ENCODE peak calls at places on chromosomes 6 and 20, in ten cellular contexts. W is HFF-Myc, I is brain microvascular endothelial cell, D is lower leg skin, P is psoas muscle, Q is transverse colon, L is mammary epithelial cell, Y is mesothelial cell of epicardium, J is stomach, E is lung. K is an unnamed sample.

GRCh38 chr6:10719386-10720228 is 3.3 kb upstream of the TMEM14C start:
- DNase-seq in W (no peak), I (peak; percentile 14), D (peak; percentile 47), P (peak; percentile 54), Q (peak; percentile 16), L (no peak), Y (no peak), J (no peak), E (peak; percentile 33), K (no peak)

GRCh38 chr6:2215342-2215741 is 30.1 kb downstream of the GMDS start:
- DNase-seq in W (no peak), I (peak; percentile 81), D (no peak), P (no peak), Q (no peak), L (no peak), Y (no peak), J (no peak), E (no peak), K (no peak)

GRCh38 chr6:50353603-50354002 is 303.9 kb upstream of the DEFB112 start:
- DNase-seq in W (no peak), I (no peak), D (no peak), P (no peak), Q (no peak), L (peak; percentile 16), Y (no peak), J (no peak), E (no peak), K (no peak)

GRCh38 chr6:14009416-14009815 is 84.7 kb downstream of the RNF182 start:
- DNase-seq in W (no peak), I (no peak), D (no peak), P (no peak), Q (no peak), L (no peak), Y (no peak), J (no peak), E (no peak), K (no peak)

GRCh38 chr6:163724196-163724595 is 309.7 kb downstream of the QKI start:
- DNase-seq in W (no peak), I (no peak), D (no peak), P (no peak), Q (no peak), L (no peak), Y (no peak), J (no peak), E (no peak), K (no peak)

GRCh38 chr20:48789185-48789668 is 38.6 kb downstream of the PREX1 start:
- DNase-seq in W (no peak), I (no peak), D (no peak), P (no peak), Q (no peak), L (no peak), Y (no peak), J (no peak), E (no peak), K (no peak)

GRCh38 chr20:36162272-36162966 is 7.9 kb downstream of the EPB41L1 start:
- DNase-seq in W (no peak), I (no peak), D (no peak), P (no peak), Q (no peak), L (no peak), Y (no peak), J (no peak), E (no peak), K (no peak)

GRCh38 chr20:4166726-4167035 is 151.3 kb upstream of the RNF24 start:
- DNase-seq in W (no peak), I (no peak), D (no peak), P (no peak), Q (no peak), L (no peak), Y (no peak), J (no peak), E (no peak), K (no peak)

GRCh38 chr6:31643818-31644454 is 8.5 kb downstream of the BAG6 start:
- DNase-seq in W (no peak), I (no peak), D (no peak), P (no peak), Q (no peak), L (no peak), Y (no peak), J (no peak), E (no peak), K (no peak)

GRCh38 chr20:17910828-17911294 is 57.7 kb downstream of the SNX5 start:
- DNase-seq in W (peak; percentile 72), I (peak; percentile 89), D (peak; percentile 60), P (peak; percentile 67), Q (no peak), L (no peak), Y (no peak), J (no peak), E (peak; percentile 40), K (peak; percentile 28)

GRCh38 chr20:34864216-34864615 is 8.4 kb downstream of the GGT7 start:
- DNase-seq in W (no peak), I (no peak), D (no peak), P (no peak), Q (no peak), L (no peak), Y (no peak), J (no peak), E (no peak), K (no peak)

GRCh38 chr6:137237413-137238170 is 18.4 kb upstream of the IFNGR1 start:
- DNase-seq in W (no peak), I (peak; percentile 83), D (no peak), P (no peak), Q (no peak), L (peak; percentile 90), Y (no peak), J (no peak), E (no peak), K (peak; percentile 82)

GRCh38 chr20:56628015-56628872 is 862 bp upstream of the TFAP2C start:
- DNase-seq in W (no peak), I (no peak), D (no peak), P (no peak), Q (no peak), L (no peak), Y (peak; percentile 58), J (no peak), E (no peak), K (peak; percentile 42)

GRCh38 chr6:37987008-37987407 is 167.5 kb downstream of the ZFAND3 start:
- DNase-seq in W (no peak), I (peak; percentile 70), D (no peak), P (no peak), Q (no peak), L (peak; percentile 12), Y (no peak), J (no peak), E (no peak), K (no peak)

GRCh38 chr6:107657373-107657754 is 166.7 kb downstream of the SCML4 start:
- DNase-seq in W (no peak), I (no peak), D (no peak), P (no peak), Q (no peak), L (no peak), Y (no peak), J (no peak), E (no peak), K (no peak)

GRCh38 chr6:114158838-114159694 is 183.8 kb downstream of the HS3ST5 start:
- DNase-seq in W (no peak), I (no peak), D (no peak), P (no peak), Q (no peak), L (no peak), Y (no peak), J (no peak), E (no peak), K (no peak)

DNA sequence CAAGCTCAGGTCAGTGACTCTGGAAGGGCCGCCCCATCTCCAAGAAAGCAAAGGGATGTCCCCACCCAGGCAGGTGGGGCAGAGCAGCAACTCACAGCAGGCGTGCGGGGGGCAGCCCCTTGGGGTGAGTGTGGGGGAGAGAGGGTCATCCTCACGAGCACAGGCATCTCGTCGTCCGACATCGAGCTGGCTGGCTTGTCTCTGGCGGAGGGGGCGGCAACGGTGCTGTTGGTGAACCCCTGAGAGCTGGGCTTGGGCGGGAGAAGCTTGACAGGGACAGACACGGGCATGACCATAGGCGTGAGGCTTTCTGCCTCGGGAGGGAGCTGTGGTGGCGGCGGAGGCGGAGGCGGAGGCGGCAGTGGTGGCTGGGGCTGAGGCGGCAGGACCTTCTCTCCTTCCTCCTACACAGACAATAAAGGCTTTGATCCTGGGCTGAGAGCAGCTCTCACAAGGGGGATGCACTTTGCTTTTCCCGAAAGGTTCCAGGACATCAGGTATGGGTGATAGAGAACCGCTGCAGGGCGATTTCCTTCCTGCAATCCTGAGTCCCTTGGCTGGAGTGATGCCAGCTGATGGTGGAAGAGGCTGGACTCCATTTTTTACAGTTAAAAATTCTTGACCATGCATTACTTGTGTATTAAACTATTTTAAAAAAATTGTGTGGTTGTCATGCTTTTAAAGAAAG is 45.6 kb upstream of the MRPS10 start:
- DNase-seq in W (no peak), I (no peak), D (no peak), P (peak; percentile 51), Q (no peak), L (no peak), Y (no peak), J (no peak), E (no peak), K (no peak)
- TF ChIP-seq CTCF in W (no peak), I (no peak), D (no peak), P (no peak), Q (no peak), L (no peak), Y (no peak), J (no peak), E (no peak), K (no peak)

GRCh38 chr6:138800377-138801150 is 4.7 kb downstream of the ECT2L start:
- DNase-seq in W (no peak), I (no peak), D (no peak), P (no peak), Q (no peak), L (no peak), Y (no peak), J (no peak), E (no peak), K (no peak)
- TF ChIP-seq CTCF in W (peak; percentile 43), I (no peak), D (no peak), P (no peak), Q (no peak), L (no peak), Y (no peak), J (no peak), E (no peak), K (no peak)

DNA sequence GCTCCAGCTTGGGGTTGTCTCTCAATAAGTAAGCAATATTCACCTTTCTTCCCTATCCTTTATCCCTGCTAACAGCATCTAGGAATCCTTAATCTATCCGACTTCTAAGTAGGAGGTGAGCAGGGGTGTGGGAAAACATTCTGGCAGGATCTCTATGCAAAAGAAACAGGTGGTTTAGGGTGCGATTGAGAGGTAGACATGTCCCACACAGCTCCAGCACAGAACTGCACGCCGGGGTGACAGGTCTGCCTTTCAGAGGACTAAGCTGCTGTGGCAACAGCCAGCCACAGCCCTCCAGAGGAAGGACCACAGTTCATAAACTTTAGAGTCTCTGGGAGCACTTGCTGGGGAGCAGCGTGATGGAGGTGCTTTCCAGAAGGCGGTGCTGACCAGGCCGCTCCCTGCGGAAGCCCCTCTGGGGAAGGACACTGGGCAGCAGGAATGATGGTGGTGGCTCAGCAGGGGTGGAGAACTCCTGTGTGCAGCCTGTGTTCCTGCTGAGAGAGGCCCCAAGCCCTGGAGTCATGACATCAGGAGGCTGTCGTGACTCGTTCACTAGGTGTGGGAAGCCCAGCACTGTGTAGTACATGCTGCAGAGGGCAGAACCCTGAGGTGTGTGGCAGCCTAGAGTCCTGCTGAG is 509.6 kb downstream of the PRKN start:
- DNase-seq in W (no peak), I (no peak), D (no peak), P (no peak), Q (no peak), L (no peak), Y (no peak), J (no peak), E (no peak), K (no peak)
- TF ChIP-seq CTCF in W (no peak), I (no peak), D (no peak), P (no peak), Q (no peak), L (no peak), Y (no peak), J (no peak), E (no peak), K (no peak)

GRCh38 chr6:149197482-149197881 is 120.0 kb upstream of the TAB2 start:
- DNase-seq in W (no peak), I (no peak), D (no peak), P (no peak), Q (no peak), L (no peak), Y (no peak), J (no peak), E (no peak), K (no peak)
- TF ChIP-seq CTCF in W (no peak), I (no peak), D (no peak), P (no peak), Q (no peak), L (no peak), Y (no peak), J (no peak), E (no peak), K (no peak)

K was measured in RWPE1.